ENCODE peak calls at places on chromosomes 6 and 20, in five cellular contexts. M is HepG2, O is H1, W is GM12878, L is K562. P is an unnamed sample.

GRCh38 chr20:64106981-64107735 is at the start of gene NPBWR2:
- DNase-seq in L (peak), W (no peak), M (no peak), O (no peak), P (no peak)

GRCh38 chr6:56764081-56764566 is 121.4 kb upstream of the DST start:
- DNase-seq in L (peak), M (peak), W (peak), O (no peak), P (peak)

GRCh38 chr6:69758214-69758613 is 38.6 kb downstream of the LMBRD1 start:
- DNase-seq in W (no peak), O (no peak), M (no peak), L (no peak), P (no peak)

GRCh38 chr20:52379723-52380336 is 188.3 kb upstream of the ZFP64 start:
- DNase-seq in O (no peak), W (no peak), L (peak), M (peak), P (no peak)

GRCh38 chr20:46897471-46897870 is 2.8 kb downstream of the EYA2 start:
- DNase-seq in W (no peak), O (no peak), L (no peak), M (no peak), P (no peak)

GRCh38 chr6:152318278-152318677 is 318.9 kb downstream of the SYNE1 start:
- DNase-seq in O (no peak), M (no peak), W (no peak), L (no peak), P (no peak)

GRCh38 chr6:71466362-71466761 is 177.8 kb downstream of the OGFRL1 start:
- DNase-seq in M (no peak), W (no peak), L (no peak), O (no peak), P (no peak)

GRCh38 chr6:48689498-48689897 is 578.5 kb upstream of the PTCHD4 start:
- DNase-seq in W (no peak), L (no peak), M (no peak), O (no peak), P (no peak)

GRCh38 chr6:35194390-35194789 is 19.4 kb upstream of the SCUBE3 start:
- DNase-seq in M (no peak), L (no peak), O (no peak), W (no peak), P (no peak)

GRCh38 chr6:1313364-1313754 is 1.5 kb downstream of the FOXQ1 start:
- DNase-seq in L (no peak), W (no peak), M (no peak), O (no peak), P (no peak)

GRCh38 chr6:134047673-134048072 is 4.8 kb downstream of the SLC2A12 start:
- DNase-seq in M (no peak), L (no peak), O (no peak), W (no peak), P (no peak)

GRCh38 chr20:52896348-52896747 is 75.8 kb upstream of the TSHZ2 start:
- DNase-seq in M (no peak), L (no peak), W (no peak), O (no peak), P (no peak)

GRCh38 chr6:11865926-11866325 is 87.3 kb upstream of the ADTRP start:
- DNase-seq in L (no peak), O (no peak), M (no peak), W (no peak), P (no peak)

GRCh38 chr6:113646701-113647100 is 210.4 kb upstream of the MARCKS start:
- DNase-seq in W (no peak), M (no peak), O (no peak), L (no peak), P (no peak)
- TF ChIP-seq CEBPB in W (no peak), M (no peak), O (no peak), L (no peak), P (no peak)

GRCh38 chr6:36340341-36340670 is 3.6 kb upstream of the BNIP5 start:
- DNase-seq in M (no peak), W (no peak), O (no peak), L (no peak), P (no peak)

GRCh38 chr6:36339156-36339555 is 2.5 kb upstream of the BNIP5 start:
- DNase-seq in W (no peak), L (no peak), O (no peak), M (no peak), P (no peak)

GRCh38 chr6:36337814-36338213 is 1.1 kb upstream of the BNIP5 start:
- DNase-seq in W (no peak), L (no peak), M (no peak), O (no peak), P (no peak)

GRCh38 chr6:36343109-36343508 is 6.4 kb upstream of the BNIP5 start:
- DNase-seq in O (no peak), W (no peak), L (no peak), M (no peak), P (no peak)

GRCh38 chr6:36340671-36341454 is 4.2 kb upstream of the BNIP5 start:
- DNase-seq in O (no peak), L (peak), W (peak), M (peak), P (peak)
- TF ChIP-seq EZH2 in O (no peak), L (no peak), W (no peak), M (no peak), P (no peak)

GRCh38 chr6:36626636-36627035 is 32.5 kb downstream of the SRSF3 start:
- DNase-seq in L (no peak), W (no peak), O (no peak), M (no peak), P (no peak)
- TF ChIP-seq CEBPB in L (no peak), W (no peak), O (no peak), M (no peak), P (no peak)

GRCh38 chr6:46733410-46733809 is 1.8 kb downstream of the PLA2G7 start:
- DNase-seq in L (no peak), O (no peak), W (no peak), M (no peak), P (no peak)

GRCh38 chr6:46736913-46737312 is 1.7 kb upstream of the PLA2G7 start:
- DNase-seq in W (no peak), L (no peak), O (no peak), M (no peak), P (no peak)

GRCh38 chr6:46735720-46736031 is 501 bp upstream of the PLA2G7 start:
- DNase-seq in W (no peak), L (no peak), M (no peak), O (no peak), P (no peak)

GRCh38 chr6:46730918-46731461 is 4.2 kb downstream of the PLA2G7 start:
- DNase-seq in L (no peak), W (no peak), M (no peak), O (no peak), P (no peak)

GRCh38 chr6:46734867-46735719 is at the start of gene PLA2G7:
- DNase-seq in M (no peak), O (no peak), L (no peak), W (no peak), P (no peak)
- TF ChIP-seq EZH2 in M (peak), O (peak), L (no peak), W (peak), P (no peak)

GRCh38 chr6:157982580-157983438 is 1.1 kb downstream of the SYNJ2 start:
- DNase-seq in W (no peak), L (peak), M (peak), O (no peak), P (no peak)

GRCh38 chr6:157982297-157982579 is 575 bp downstream of the SYNJ2 start:
- DNase-seq in M (peak), O (no peak), L (no peak), W (no peak), P (no peak)

GRCh38 chr6:157981395-157982296 is at the start of gene SYNJ2:
- DNase-seq in L (peak), W (no peak), O (peak), M (peak), P (no peak)

GRCh38 chr6:157981132-157981394 is 600 bp upstream of the SYNJ2 start:
- DNase-seq in W (no peak), M (no peak), L (peak), O (no peak), P (no peak)

DNA sequence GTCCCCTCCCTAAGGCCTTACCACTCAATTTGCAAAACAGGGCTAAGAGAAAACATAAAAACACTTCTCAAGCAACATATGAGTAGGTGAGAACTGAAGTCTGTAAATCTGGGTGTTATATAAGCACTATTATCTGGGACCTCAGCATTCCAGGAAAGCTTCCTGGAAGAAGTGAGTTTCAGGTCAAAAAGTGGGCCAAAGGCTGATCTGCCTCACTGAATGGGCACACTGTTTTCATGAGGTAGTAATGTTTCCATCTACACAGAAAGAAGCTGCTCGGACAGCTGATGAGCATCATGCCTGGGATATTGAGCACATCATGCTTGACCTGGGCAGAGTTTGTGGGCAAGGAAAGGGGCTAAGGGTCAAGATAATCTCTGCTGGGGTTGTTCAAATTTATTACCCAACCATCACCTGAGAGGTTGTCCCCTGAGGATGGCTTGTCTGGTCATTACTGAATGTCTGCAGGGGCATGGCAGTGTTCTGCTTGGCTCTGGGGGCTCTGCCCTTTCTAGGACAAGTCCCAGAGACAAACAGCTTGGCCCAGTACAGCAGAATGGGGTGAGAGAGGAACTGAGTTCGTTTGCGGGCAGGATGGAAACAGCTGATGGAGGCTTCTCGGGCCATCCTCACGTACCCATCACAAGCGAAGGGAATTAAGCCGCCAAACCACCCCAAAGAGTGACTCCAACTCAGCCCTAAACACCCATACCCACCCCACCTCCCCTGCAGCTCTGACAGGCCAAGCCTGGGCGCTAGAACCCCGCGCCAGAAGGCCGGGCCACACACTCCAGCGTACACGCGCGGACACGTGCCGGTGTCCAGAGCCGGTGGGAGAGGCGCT is 1.2 kb upstream of the SYNJ2 start:
- DNase-seq in W (no peak), O (no peak), L (no peak), M (peak), P (no peak)
- TF ChIP-seq CEBPB in W (no peak), O (no peak), L (no peak), M (no peak), P (no peak)

GRCh38 chr6:44002591-44003344 is 124.5 kb downstream of the MRPL14 start:
- DNase-seq in L (no peak), W (no peak), O (peak), M (no peak), P (no peak)
- TF ChIP-seq EZH2 in L (no peak), W (no peak), O (no peak), M (no peak), P (no peak)

GRCh38 chr6:119269266-119270103 is 80.1 kb downstream of the MAN1A1 start:
- DNase-seq in L (no peak), O (no peak), W (no peak), M (no peak), P (no peak)
- TF ChIP-seq CEBPB in L (no peak), O (no peak), W (no peak), M (no peak), P (no peak)

DNA sequence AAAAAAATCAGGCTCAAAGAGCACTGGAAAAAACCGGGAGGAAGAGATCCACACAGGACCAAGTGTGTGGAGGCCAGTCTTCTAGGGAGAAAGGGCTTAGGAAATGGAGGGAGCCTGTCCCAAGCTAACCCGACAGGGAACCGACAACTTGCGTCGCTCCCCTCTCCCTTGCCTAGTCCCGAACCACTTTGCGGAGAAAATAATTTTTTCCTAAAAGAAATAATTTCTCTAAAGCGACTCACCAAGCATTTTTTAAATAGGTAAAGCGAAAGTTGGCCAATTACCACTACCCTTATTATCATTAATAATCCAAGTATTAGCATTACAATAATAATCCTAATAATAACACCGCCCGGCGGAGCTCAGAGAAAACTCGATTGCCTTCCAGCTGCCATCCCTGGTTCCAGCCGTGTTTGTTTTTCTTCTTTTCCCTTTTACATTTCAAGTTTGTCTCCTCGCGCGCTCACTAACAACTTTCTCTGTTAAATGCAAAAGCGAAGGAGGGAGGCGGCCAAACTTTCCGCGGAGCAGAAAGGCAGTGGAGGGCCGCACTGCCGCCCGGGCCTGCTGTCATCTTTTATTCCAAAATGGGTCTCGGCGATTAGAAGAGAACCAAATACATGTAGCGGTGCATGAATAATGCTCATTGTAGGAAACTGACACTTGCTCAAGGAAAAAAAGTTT is 4.9 kb downstream of the NR2E1 start:
- DNase-seq in W (no peak), L (no peak), M (no peak), O (no peak), P (no peak)
- TF ChIP-seq EZH2 in W (no peak), L (no peak), M (no peak), O (no peak), P (no peak)

DNA sequence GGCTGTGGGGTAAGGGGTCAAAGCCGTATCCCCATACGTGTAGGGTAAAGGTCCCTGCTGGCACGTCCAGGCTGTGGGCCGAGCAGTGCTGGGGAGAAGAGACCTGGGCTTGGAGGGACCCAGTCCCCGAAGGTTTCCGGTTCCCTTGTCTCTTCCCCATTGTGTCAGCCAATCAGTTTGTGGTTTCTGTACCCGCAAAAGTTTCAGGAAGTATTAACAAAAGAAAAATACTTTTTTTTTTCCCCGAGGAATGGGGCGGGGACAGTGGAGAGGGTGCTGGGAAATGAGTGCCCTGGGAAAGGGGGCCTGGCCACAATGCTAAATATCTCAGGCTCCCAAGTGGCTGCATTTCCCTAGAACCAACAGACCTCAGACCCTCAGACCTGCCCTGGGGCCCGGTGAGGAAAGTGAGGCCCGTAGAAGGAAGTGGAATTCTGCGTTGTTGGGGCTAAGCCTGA is 15.2 kb upstream of the AMD1 start:
- DNase-seq in M (no peak), L (no peak), W (no peak), O (no peak), P (no peak)
- TF ChIP-seq CEBPB in M (no peak), L (no peak), W (no peak), O (no peak), P (no peak)

GRCh38 chr6:41560440-41561192 is 14.4 kb downstream of the FOXP4 start:
- DNase-seq in M (no peak), O (no peak), L (peak), W (no peak), P (no peak)
- TF ChIP-seq EZH2 in M (no peak), O (no peak), L (no peak), W (no peak), P (no peak)